ENCODE peak calls at places on chromosomes 2 and 18, in ten cellular contexts. One of them, this sample, is unnamed. For H3K4me1, the result is how much of the 10 kb centered on the place peaks cover.

GRCh38 chr2:219596954-219597551 is 604 bp upstream of the STK11IP start:
- DNase-seq in fibroblast of lung: peak
- DNase-seq in cardiac muscle cell: peak
- DNase-seq in suprapubic skin: no peak
- DNase-seq in tibial nerve: peak
- DNase-seq in neural progenitor cell: no peak
- DNase-seq in PC-9: no peak
- DNase-seq in IMR-90: peak
- DNase-seq in colonic mucosa: peak
- DNase-seq in BE2C: no peak
- DNase-seq in this sample: no peak

GRCh38 chr2:226903179-226903578 is 67.3 kb downstream of the RHBDD1 start:
- DNase-seq in fibroblast of lung: peak
- DNase-seq in cardiac muscle cell: peak
- DNase-seq in suprapubic skin: no peak
- DNase-seq in tibial nerve: no peak
- DNase-seq in neural progenitor cell: no peak
- DNase-seq in PC-9: no peak
- DNase-seq in IMR-90: peak
- DNase-seq in colonic mucosa: no peak
- DNase-seq in BE2C: no peak
- DNase-seq in this sample: no peak

GRCh38 chr2:30408961-30409387 is 38.1 kb upstream of the LCLAT1 start:
- DNase-seq in fibroblast of lung: peak
- DNase-seq in cardiac muscle cell: peak
- DNase-seq in suprapubic skin: no peak
- DNase-seq in tibial nerve: no peak
- DNase-seq in neural progenitor cell: no peak
- DNase-seq in PC-9: no peak
- DNase-seq in IMR-90: peak
- DNase-seq in colonic mucosa: no peak
- DNase-seq in BE2C: no peak
- DNase-seq in this sample: no peak

GRCh38 chr18:76412010-76412817 is 82.8 kb downstream of the ZNF516 start:
- DNase-seq in fibroblast of lung: peak
- DNase-seq in cardiac muscle cell: peak
- DNase-seq in suprapubic skin: peak
- DNase-seq in tibial nerve: no peak
- DNase-seq in neural progenitor cell: no peak
- DNase-seq in PC-9: no peak
- DNase-seq in IMR-90: no peak
- DNase-seq in colonic mucosa: no peak
- DNase-seq in BE2C: no peak
- DNase-seq in this sample: no peak

GRCh38 chr2:226489765-226490164 is 309.9 kb downstream of the IRS1 start:
- DNase-seq in fibroblast of lung: peak
- DNase-seq in cardiac muscle cell: peak
- DNase-seq in suprapubic skin: no peak
- DNase-seq in tibial nerve: no peak
- DNase-seq in neural progenitor cell: no peak
- DNase-seq in PC-9: no peak
- DNase-seq in IMR-90: peak
- DNase-seq in colonic mucosa: no peak
- DNase-seq in BE2C: no peak
- DNase-seq in this sample: no peak

GRCh38 chr18:36693931-36694661 is 134.7 kb downstream of the TPGS2 start:
- DNase-seq in fibroblast of lung: peak
- DNase-seq in cardiac muscle cell: no peak
- DNase-seq in suprapubic skin: no peak
- DNase-seq in tibial nerve: no peak
- DNase-seq in neural progenitor cell: no peak
- DNase-seq in PC-9: no peak
- DNase-seq in IMR-90: peak
- DNase-seq in colonic mucosa: no peak
- DNase-seq in BE2C: no peak
- DNase-seq in this sample: no peak

GRCh38 chr2:231927566-231927890 is 1.3 kb upstream of the NPPC start:
- DNase-seq in fibroblast of lung: no peak
- DNase-seq in cardiac muscle cell: no peak
- DNase-seq in suprapubic skin: peak
- DNase-seq in tibial nerve: no peak
- DNase-seq in neural progenitor cell: no peak
- DNase-seq in PC-9: no peak
- DNase-seq in IMR-90: no peak
- DNase-seq in colonic mucosa: peak
- DNase-seq in BE2C: no peak
- DNase-seq in this sample: no peak

GRCh38 chr2:165009466-165009865 is 54.1 kb upstream of the SLC38A11 start:
- DNase-seq in fibroblast of lung: peak
- DNase-seq in cardiac muscle cell: no peak
- DNase-seq in suprapubic skin: no peak
- DNase-seq in tibial nerve: no peak
- DNase-seq in neural progenitor cell: no peak
- DNase-seq in PC-9: no peak
- DNase-seq in IMR-90: peak
- DNase-seq in colonic mucosa: no peak
- DNase-seq in BE2C: no peak
- DNase-seq in this sample: no peak

GRCh38 chr18:73118121-73118816 is 250.5 kb upstream of the NETO1 start:
- DNase-seq in fibroblast of lung: peak
- DNase-seq in cardiac muscle cell: no peak
- DNase-seq in suprapubic skin: no peak
- DNase-seq in tibial nerve: no peak
- DNase-seq in neural progenitor cell: no peak
- DNase-seq in PC-9: peak
- DNase-seq in IMR-90: peak
- DNase-seq in colonic mucosa: no peak
- DNase-seq in BE2C: no peak
- DNase-seq in this sample: no peak

GRCh38 chr2:32553829-32554432 is 73.9 kb upstream of the TTC27 start:
- DNase-seq in fibroblast of lung: peak
- DNase-seq in cardiac muscle cell: peak
- DNase-seq in suprapubic skin: no peak
- DNase-seq in tibial nerve: peak
- DNase-seq in neural progenitor cell: peak
- DNase-seq in PC-9: no peak
- DNase-seq in IMR-90: peak
- DNase-seq in colonic mucosa: no peak
- DNase-seq in BE2C: peak
- DNase-seq in this sample: no peak

GRCh38 chr2:72271766-72272615 is 124.3 kb upstream of the CYP26B1 start:
- DNase-seq in fibroblast of lung: peak
- DNase-seq in cardiac muscle cell: peak
- DNase-seq in suprapubic skin: no peak
- DNase-seq in tibial nerve: no peak
- DNase-seq in neural progenitor cell: no peak
- DNase-seq in PC-9: peak
- DNase-seq in IMR-90: no peak
- DNase-seq in colonic mucosa: peak
- DNase-seq in BE2C: no peak
- DNase-seq in this sample: no peak

GRCh38 chr2:183242937-183243336 is 118.7 kb downstream of the NUP35 start:
- DNase-seq in fibroblast of lung: peak
- DNase-seq in cardiac muscle cell: peak
- DNase-seq in suprapubic skin: no peak
- DNase-seq in tibial nerve: no peak
- DNase-seq in neural progenitor cell: no peak
- DNase-seq in PC-9: no peak
- DNase-seq in IMR-90: peak
- DNase-seq in colonic mucosa: no peak
- DNase-seq in BE2C: no peak
- DNase-seq in this sample: no peak

GRCh38 chr2:223587301-223587700 is 14.9 kb downstream of the SCG2 start:
- DNase-seq in fibroblast of lung: peak
- DNase-seq in cardiac muscle cell: peak
- DNase-seq in suprapubic skin: no peak
- DNase-seq in tibial nerve: no peak
- DNase-seq in neural progenitor cell: no peak
- DNase-seq in PC-9: no peak
- DNase-seq in IMR-90: no peak
- DNase-seq in colonic mucosa: no peak
- DNase-seq in BE2C: no peak
- DNase-seq in this sample: no peak

GRCh38 chr2:225070811-225071210 is 28.5 kb upstream of the DOCK10 start:
- DNase-seq in fibroblast of lung: no peak
- DNase-seq in cardiac muscle cell: no peak
- DNase-seq in suprapubic skin: no peak
- DNase-seq in tibial nerve: no peak
- DNase-seq in neural progenitor cell: no peak
- DNase-seq in PC-9: no peak
- DNase-seq in IMR-90: no peak
- DNase-seq in colonic mucosa: no peak
- DNase-seq in BE2C: no peak
- DNase-seq in this sample: no peak

GRCh38 chr2:29106241-29106640 is 9.0 kb upstream of the CLIP4 start:
- DNase-seq in fibroblast of lung: no peak
- DNase-seq in cardiac muscle cell: no peak
- DNase-seq in suprapubic skin: no peak
- DNase-seq in tibial nerve: no peak
- DNase-seq in neural progenitor cell: no peak
- DNase-seq in PC-9: no peak
- DNase-seq in IMR-90: no peak
- DNase-seq in colonic mucosa: no peak
- DNase-seq in BE2C: no peak
- DNase-seq in this sample: no peak

GRCh38 chr2:182814804-182815203 is 51.6 kb downstream of the FRZB start:
- DNase-seq in fibroblast of lung: no peak
- DNase-seq in cardiac muscle cell: no peak
- DNase-seq in suprapubic skin: no peak
- DNase-seq in tibial nerve: no peak
- DNase-seq in neural progenitor cell: no peak
- DNase-seq in PC-9: no peak
- DNase-seq in IMR-90: no peak
- DNase-seq in colonic mucosa: no peak
- DNase-seq in BE2C: no peak
- DNase-seq in this sample: no peak

GRCh38 chr2:241893265-241893664 is 23.7 kb downstream of the RTP5 start:
- DNase-seq in fibroblast of lung: no peak
- DNase-seq in cardiac muscle cell: no peak
- DNase-seq in suprapubic skin: peak
- DNase-seq in tibial nerve: no peak
- DNase-seq in neural progenitor cell: no peak
- DNase-seq in PC-9: no peak
- DNase-seq in IMR-90: no peak
- DNase-seq in colonic mucosa: no peak
- DNase-seq in BE2C: no peak
- DNase-seq in this sample: no peak

DNA sequence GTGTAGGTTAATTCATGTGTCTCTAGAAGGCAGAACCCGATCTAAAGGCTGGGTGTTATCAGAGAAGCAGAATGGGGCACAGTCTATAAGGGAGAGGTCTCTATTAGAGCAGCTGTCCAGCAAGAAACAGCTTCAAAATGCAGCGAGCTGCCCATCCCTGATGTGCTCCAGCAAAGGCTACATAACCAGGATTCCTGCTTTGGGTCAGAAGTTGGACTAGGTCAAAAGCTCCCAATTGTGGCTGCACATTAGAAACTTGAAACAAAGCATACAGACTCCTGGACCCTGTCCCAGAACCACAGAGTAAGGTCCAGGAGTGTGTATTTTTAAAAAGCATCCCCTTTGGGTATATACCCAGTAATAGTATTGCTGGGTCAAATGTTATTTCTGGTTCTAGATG is 105.7 kb downstream of the ANKRD44 start:
- DNase-seq in fibroblast of lung: peak
- DNase-seq in cardiac muscle cell: peak
- DNase-seq in suprapubic skin: no peak
- DNase-seq in tibial nerve: no peak
- DNase-seq in neural progenitor cell: no peak
- DNase-seq in PC-9: no peak
- DNase-seq in IMR-90: peak
- DNase-seq in colonic mucosa: no peak
- DNase-seq in BE2C: no peak
- DNase-seq in this sample: no peak
- H3K4me1 ChIP-seq in fibroblast of lung: under half
- H3K4me1 ChIP-seq in cardiac muscle cell: under half
- H3K4me1 ChIP-seq in suprapubic skin: under half
- H3K4me1 ChIP-seq in tibial nerve: under half
- H3K4me1 ChIP-seq in neural progenitor cell: under half
- H3K4me1 ChIP-seq in PC-9: under half
- H3K4me1 ChIP-seq in IMR-90: under half
- H3K4me1 ChIP-seq in colonic mucosa: under half
- H3K4me1 ChIP-seq in BE2C: under half
- H3K4me1 ChIP-seq in this sample: under half

DNA sequence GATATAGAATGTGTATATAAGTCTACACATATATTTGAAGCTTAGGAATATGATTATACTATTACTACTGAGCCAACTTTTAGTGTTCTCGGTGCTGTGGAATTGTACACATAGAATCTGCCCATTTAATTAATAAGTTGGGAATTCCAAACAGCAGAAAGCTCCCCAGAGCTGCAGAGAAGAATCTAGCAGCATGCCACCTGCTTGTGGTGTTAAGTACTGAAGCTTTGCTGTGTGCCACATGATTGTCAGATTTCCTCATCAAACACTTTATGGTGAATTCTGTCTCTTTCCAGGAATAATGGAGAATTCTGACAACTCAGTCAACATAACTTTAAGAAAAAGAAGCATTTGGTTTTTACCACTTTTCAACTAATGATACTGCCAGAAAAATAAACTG is 117.8 kb downstream of the WDSUB1 start:
- DNase-seq in fibroblast of lung: peak
- DNase-seq in cardiac muscle cell: peak
- DNase-seq in suprapubic skin: no peak
- DNase-seq in tibial nerve: no peak
- DNase-seq in neural progenitor cell: no peak
- DNase-seq in PC-9: no peak
- DNase-seq in IMR-90: peak
- DNase-seq in colonic mucosa: no peak
- DNase-seq in BE2C: no peak
- DNase-seq in this sample: no peak
- TF ChIP-seq CTCF in fibroblast of lung: no peak
- TF ChIP-seq CTCF in cardiac muscle cell: peak
- TF ChIP-seq CTCF in suprapubic skin: no peak
- TF ChIP-seq CTCF in tibial nerve: no peak
- TF ChIP-seq CTCF in neural progenitor cell: peak
- TF ChIP-seq CTCF in PC-9: no peak
- TF ChIP-seq CTCF in IMR-90: peak
- TF ChIP-seq CTCF in colonic mucosa: no peak
- TF ChIP-seq CTCF in BE2C: peak
- TF ChIP-seq CTCF in this sample: no peak

GRCh38 chr2:217875138-217875537 is 127.7 kb downstream of the TNS1 start:
- DNase-seq in fibroblast of lung: no peak
- DNase-seq in cardiac muscle cell: peak
- DNase-seq in suprapubic skin: no peak
- DNase-seq in tibial nerve: no peak
- DNase-seq in neural progenitor cell: no peak
- DNase-seq in PC-9: no peak
- DNase-seq in IMR-90: no peak
- DNase-seq in colonic mucosa: no peak
- DNase-seq in BE2C: no peak
- DNase-seq in this sample: no peak
- H3K4me1 ChIP-seq in fibroblast of lung: under half
- H3K4me1 ChIP-seq in cardiac muscle cell: under half
- H3K4me1 ChIP-seq in suprapubic skin: under half
- H3K4me1 ChIP-seq in tibial nerve: under half
- H3K4me1 ChIP-seq in neural progenitor cell: under half
- H3K4me1 ChIP-seq in PC-9: under half
- H3K4me1 ChIP-seq in IMR-90: under half
- H3K4me1 ChIP-seq in colonic mucosa: under half
- H3K4me1 ChIP-seq in BE2C: under half
- H3K4me1 ChIP-seq in this sample: under half

GRCh38 chr18:2846638-2847340 is at the start of gene EMILIN2:
- DNase-seq in fibroblast of lung: peak
- DNase-seq in cardiac muscle cell: peak
- DNase-seq in suprapubic skin: peak
- DNase-seq in tibial nerve: peak
- DNase-seq in neural progenitor cell: peak
- DNase-seq in PC-9: no peak
- DNase-seq in IMR-90: peak
- DNase-seq in colonic mucosa: peak
- DNase-seq in BE2C: no peak
- DNase-seq in this sample: peak
- TF ChIP-seq CTCF in fibroblast of lung: no peak
- TF ChIP-seq CTCF in cardiac muscle cell: no peak
- TF ChIP-seq CTCF in suprapubic skin: no peak
- TF ChIP-seq CTCF in tibial nerve: no peak
- TF ChIP-seq CTCF in neural progenitor cell: no peak
- TF ChIP-seq CTCF in PC-9: no peak
- TF ChIP-seq CTCF in IMR-90: no peak
- TF ChIP-seq CTCF in colonic mucosa: no peak
- TF ChIP-seq CTCF in BE2C: no peak
- TF ChIP-seq CTCF in this sample: no peak